ENCODE peak calls at places on chromosomes 5 and 9, in five cellular contexts. J, L, H, T and G are unnamed samples.

GRCh38 chr9:136858844-136859757 is 7.0 kb downstream of the MAMDC4 start:
- DNase-seq in J (no peak), L (no peak), H (peak; percentile 73), T (peak; percentile 92), G (no peak)

GRCh38 chr5:139180850-139181785 is 17.1 kb downstream of the SIL1 start:
- DNase-seq in J (no peak), L (no peak), H (no peak), T (no peak), G (no peak)

GRCh38 chr9:114484854-114485443 is 20.3 kb downstream of the WHRN start:
- DNase-seq in J (no peak), L (no peak), H (no peak), T (no peak), G (peak; percentile 45)

GRCh38 chr9:81604306-81605153 is 84.8 kb downstream of the TLE1 start:
- DNase-seq in J (no peak), L (no peak), H (no peak), T (no peak), G (no peak)

GRCh38 chr5:98721231-98721928 is 52.1 kb upstream of the RGMB start:
- DNase-seq in J (no peak), L (no peak), H (no peak), T (no peak), G (no peak)

GRCh38 chr5:6729400-6730310 is 16.4 kb downstream of the TENT4A start:
- DNase-seq in J (peak; percentile 10), L (no peak), H (peak; percentile 46), T (peak; percentile 63), G (no peak)

GRCh38 chr9:21836437-21837161 is 34.2 kb downstream of the MTAP start:
- DNase-seq in J (no peak), L (no peak), H (no peak), T (no peak), G (peak; percentile 95)

GRCh38 chr9:135070198-135070951 is 17.1 kb upstream of the OLFM1 start:
- DNase-seq in J (no peak), L (no peak), H (no peak), T (peak; percentile 1), G (no peak)

GRCh38 chr9:130963916-130964315 is 24.9 kb upstream of the FIBCD1 start:
- DNase-seq in J (no peak), L (no peak), H (no peak), T (no peak), G (no peak)

GRCh38 chr9:129258124-129258822 is 80.2 kb upstream of the IER5L start:
- DNase-seq in J (peak; percentile 84), L (peak; percentile 90), H (peak; percentile 94), T (peak; percentile 81), G (peak; percentile 61)

GRCh38 chr5:159915913-159916840 is at the start of gene ADRA1B:
- DNase-seq in J (peak; percentile 15), L (peak; percentile 70), H (peak; percentile 78), T (peak; percentile 76), G (no peak)

GRCh38 chr5:2374703-2375102 is 376.8 kb downstream of the IRX2 start:
- DNase-seq in J (no peak), L (no peak), H (no peak), T (no peak), G (no peak)

GRCh38 chr5:17379188-17379951 is 118.7 kb upstream of the TAF11L2 start:
- DNase-seq in J (no peak), L (no peak), H (no peak), T (no peak), G (no peak)

GRCh38 chr5:150080696-150081435 is 5.5 kb downstream of the CSF1R start:
- DNase-seq in J (no peak), L (no peak), H (no peak), T (no peak), G (no peak)

GRCh38 chr9:84856181-84856632 is 186.7 kb downstream of the NTRK2 start:
- DNase-seq in J (no peak), L (peak; percentile 61), H (no peak), T (no peak), G (no peak)

GRCh38 chr9:77175152-77175551 is 2.2 kb upstream of the VPS13A start:
- DNase-seq in J (no peak), L (no peak), H (no peak), T (no peak), G (no peak)

GRCh38 chr5:420632-421286 is 22.2 kb upstream of the EXOC3 start:
- DNase-seq in J (no peak), L (peak; percentile 16), H (no peak), T (no peak), G (no peak)

GRCh38 chr5:109186759-109187158 is 223.0 kb downstream of the PJA2 start:
- DNase-seq in J (no peak), L (no peak), H (no peak), T (peak; percentile 12), G (no peak)

GRCh38 chr5:139646912-139647391 is 1.2 kb upstream of the CXXC5 start:
- DNase-seq in J (no peak), L (peak; percentile 44), H (no peak), T (peak; percentile 26), G (no peak)

GRCh38 chr9:68631811-68632210 is 73.2 kb upstream of the PIP5K1B start:
- DNase-seq in J (no peak), L (no peak), H (no peak), T (no peak), G (no peak)

GRCh38 chr5:141934099-141934844 is 10.6 kb downstream of the DELE1 start:
- DNase-seq in J (no peak), L (peak; percentile 59), H (peak; percentile 53), T (peak; percentile 34), G (no peak)

GRCh38 chr9:125826850-125827249 is 79.7 kb downstream of the PBX3 start:
- DNase-seq in J (no peak), L (no peak), H (no peak), T (no peak), G (no peak)

GRCh38 chr5:157918811-157919742 is 60.1 kb upstream of the CLINT1 start:
- DNase-seq in J (no peak), L (no peak), H (no peak), T (peak; percentile 72), G (no peak)

GRCh38 chr5:14208071-14209021 is 65.2 kb downstream of the TRIO start:
- DNase-seq in J (no peak), L (no peak), H (no peak), T (peak; percentile 59), G (peak; percentile 80)

GRCh38 chr9:19471737-19472648 is 63.2 kb downstream of the ACER2 start:
- DNase-seq in J (no peak), L (peak; percentile 47), H (peak; percentile 54), T (peak; percentile 51), G (no peak)

GRCh38 chr5:153659337-153659736 is 168.9 kb downstream of the GRIA1 start:
- DNase-seq in J (no peak), L (no peak), H (no peak), T (no peak), G (peak; percentile 43)

GRCh38 chr5:27472000-27472763 is 433.8 kb upstream of the CDH9 start:
- DNase-seq in J (no peak), L (no peak), H (no peak), T (no peak), G (no peak)

GRCh38 chr5:172697123-172698121 is 56.4 kb downstream of the NEURL1B start:
- DNase-seq in J (peak; percentile 79), L (peak; percentile 89), H (peak; percentile 85), T (peak; percentile 93), G (peak; percentile 63)
- H3K27ac ChIP-seq in J (peak overlapping the region; percentile 32), L (peak overlapping the region; percentile 69), H (peak overlapping the region; percentile 78), T (peak overlapping the region; percentile 78), G (peak overlapping the region; percentile 21)

DNA sequence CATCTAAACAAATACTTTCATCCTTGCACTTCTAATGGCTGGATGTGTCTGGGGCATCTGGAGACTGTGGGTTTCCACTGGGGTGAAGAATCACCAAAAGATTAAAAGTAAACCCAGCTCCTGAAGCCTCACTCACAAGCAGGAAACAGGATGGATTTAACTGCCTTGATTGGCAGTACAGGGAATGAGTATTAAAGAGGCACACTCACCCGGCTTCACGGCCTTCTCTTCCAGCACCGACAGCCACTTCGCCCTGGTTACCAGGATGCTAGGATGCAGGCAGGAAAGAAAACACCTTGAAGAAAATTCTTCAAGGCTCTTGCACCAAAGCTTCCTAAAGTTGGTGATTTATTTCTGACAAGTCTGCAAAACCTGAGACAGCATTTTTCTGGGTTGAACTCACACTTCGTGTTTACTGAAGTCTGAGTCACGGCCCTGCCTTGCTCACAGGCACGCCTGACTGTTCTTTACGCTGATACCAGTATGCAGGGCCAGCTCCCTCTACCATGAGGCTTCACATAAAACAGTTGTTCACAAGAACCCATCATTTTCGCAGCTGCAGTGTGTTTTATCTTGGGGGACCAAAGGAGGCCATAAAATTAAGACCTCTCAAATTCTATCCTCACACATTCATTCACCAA is 56.5 kb upstream of the ZNF354A start:
- DNase-seq in J (no peak), L (no peak), H (no peak), T (no peak), G (no peak)
- H3K9me3 ChIP-seq in J (no peaks in the 10 kb centered on the region), L (no peaks in the 10 kb centered on the region), H (no peaks in the 10 kb centered on the region), T (no peaks in the 10 kb centered on the region), G (peaks cover 71% of the 10 kb centered on the region)

DNA sequence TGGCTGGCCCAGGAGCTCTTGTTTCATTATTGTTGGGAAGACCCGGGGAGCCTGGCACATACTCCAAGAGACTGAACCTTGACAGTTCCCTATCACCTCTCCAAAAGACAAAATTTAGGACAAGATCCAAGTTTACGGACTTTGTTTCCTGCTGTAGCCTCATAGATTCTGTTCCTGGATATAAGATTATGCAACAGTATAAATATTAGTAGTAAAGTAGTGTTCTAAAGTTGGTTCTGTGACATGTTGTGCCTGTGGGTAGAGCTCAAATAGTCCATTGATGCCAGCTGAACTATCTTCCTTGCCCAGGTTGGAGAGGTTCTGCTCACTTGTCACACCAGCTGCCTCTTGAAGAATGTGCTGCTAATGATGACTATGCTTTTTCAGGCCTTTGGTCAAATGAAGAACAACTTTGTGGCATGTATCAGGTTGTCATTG is 430.2 kb downstream of the DMAC1 start:
- DNase-seq in J (no peak), L (no peak), H (no peak), T (no peak), G (no peak)
- H3K4me3 ChIP-seq in J (no peak overlapping the region), L (no peak overlapping the region), H (no peak overlapping the region), T (no peak overlapping the region), G (no peak overlapping the region)

DNA sequence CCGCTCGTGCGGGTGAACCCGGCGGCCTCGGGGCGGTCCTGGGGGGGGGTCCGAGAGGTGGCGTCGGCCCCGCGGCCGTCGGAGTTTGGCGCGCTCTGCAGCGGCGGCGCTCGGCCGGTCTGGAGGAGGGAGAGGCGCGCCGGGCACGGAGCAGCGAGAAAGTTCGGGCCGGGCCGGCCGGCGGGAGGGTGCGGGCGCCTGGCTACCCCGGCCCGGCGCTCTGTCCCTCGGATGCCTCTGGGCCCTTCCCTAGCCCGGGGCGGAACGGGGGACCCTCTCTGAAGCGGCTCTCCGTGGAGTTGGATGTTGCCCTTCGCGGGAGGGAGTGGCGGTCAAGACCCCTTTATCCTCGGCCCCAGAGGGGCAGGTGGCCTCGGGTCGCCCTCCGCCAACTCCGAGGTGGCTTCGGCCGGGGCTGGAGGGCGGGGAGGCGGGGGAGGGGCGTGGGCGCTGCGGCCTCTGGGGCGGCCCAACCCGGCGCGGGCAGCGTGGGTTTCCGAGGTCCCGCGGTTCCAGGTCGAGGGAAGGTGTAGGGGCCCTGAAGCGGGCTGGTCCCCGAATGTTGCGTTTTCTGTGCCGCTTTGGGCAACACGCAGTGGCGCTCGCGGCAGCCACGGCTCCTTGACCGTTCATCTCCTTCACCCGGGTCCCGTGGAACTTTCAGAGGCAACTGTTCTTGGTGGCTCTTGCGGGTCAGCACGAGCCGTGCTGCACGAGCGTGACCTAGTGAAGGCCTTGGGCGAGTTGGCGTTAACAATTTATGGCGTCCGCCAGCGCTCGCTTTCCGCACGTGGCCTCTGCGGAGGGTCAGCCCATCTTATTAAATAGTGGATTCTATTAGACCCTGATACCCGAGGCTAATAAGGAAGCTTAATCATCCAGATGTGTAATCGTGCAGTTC is 290.5 kb downstream of the DOCK8 start:
- DNase-seq in J (no peak), L (peak; percentile 30), H (peak; percentile 45), T (peak; percentile 37), G (no peak)
- H3K27ac ChIP-seq in J (no peak overlapping the region), L (peak overlapping the region; percentile 37), H (peak overlapping the region; percentile 89), T (peak overlapping the region; percentile 95), G (no peak overlapping the region)